ENCODE peak calls at places on chromosomes 3 and 15, in seven cellular contexts. U is fibroblast of lung, W is fibroblast of the aortic adventitia, S is IMR-90, K is cardiac fibroblast, R is brain microvascular endothelial cell, G is mammary epithelial cell. A is an unnamed sample.

GRCh38 chr15:84824260-84824690 is 7.1 kb downstream of the ALPK3 start:
- DNase-seq in U (peak), W (peak), S (no peak), K (peak), R (no peak), G (no peak), A (no peak)

GRCh38 chr3:188698436-188698835 is 473.3 kb upstream of the TPRG1 start:
- DNase-seq in U (no peak), W (no peak), S (no peak), K (no peak), R (no peak), G (no peak), A (no peak)

GRCh38 chr3:39000008-39000450 is 51.7 kb downstream of the SCN11A start:
- DNase-seq in U (peak), W (peak), S (peak), K (peak), R (no peak), G (peak), A (peak)

GRCh38 chr15:51969728-51970127 is 1.9 kb downstream of the LEO1 start:
- DNase-seq in U (no peak), W (no peak), S (peak), K (peak), R (no peak), G (no peak), A (no peak)

GRCh38 chr3:151003024-151003771 is 30.7 kb upstream of the CLRN1 start:
- DNase-seq in U (peak), W (peak), S (peak), K (no peak), R (peak), G (peak), A (no peak)

GRCh38 chr3:115280531-115280930 is 133.4 kb upstream of the ZBTB20 start:
- DNase-seq in U (no peak), W (peak), S (no peak), K (peak), R (no peak), G (no peak), A (no peak)

GRCh38 chr3:163916596-163917560 is 1161.4 kb downstream of the SI start:
- DNase-seq in U (no peak), W (no peak), S (no peak), K (no peak), R (no peak), G (no peak), A (no peak)

GRCh38 chr3:24725514-24726255 is 231.0 kb upstream of the THRB start:
- DNase-seq in U (no peak), W (no peak), S (no peak), K (no peak), R (no peak), G (peak), A (no peak)

GRCh38 chr3:100045696-100046095 is 68.6 kb downstream of the FILIP1L start:
- DNase-seq in U (peak), W (peak), S (peak), K (peak), R (peak), G (peak), A (no peak)

GRCh38 chr3:177300039-177300833 is 103.0 kb upstream of the TBL1XR1 start:
- DNase-seq in U (peak), W (peak), S (peak), K (peak), R (peak), G (no peak), A (no peak)

GRCh38 chr3:73768594-73769308 is 144.0 kb upstream of the PDZRN3 start:
- DNase-seq in U (peak), W (peak), S (peak), K (no peak), R (no peak), G (no peak), A (no peak)

GRCh38 chr3:158918008-158918407 is 116.2 kb downstream of the MFSD1 start:
- DNase-seq in U (peak), W (peak), S (peak), K (peak), R (peak), G (peak), A (peak)

GRCh38 chr3:17065315-17065714 is 180.6 kb downstream of the PLCL2 start:
- DNase-seq in U (no peak), W (no peak), S (no peak), K (no peak), R (no peak), G (no peak), A (no peak)

GRCh38 chr3:158110658-158111018 is 749 bp downstream of the RSRC1 start:
- DNase-seq in U (no peak), W (no peak), S (no peak), K (no peak), R (no peak), G (no peak), A (no peak)

GRCh38 chr3:23738946-23739345 is 66.8 kb upstream of the UBE2E1 start:
- DNase-seq in U (no peak), W (peak), S (peak), K (no peak), R (no peak), G (peak), A (no peak)

GRCh38 chr3:80550154-80550553 is 782.4 kb upstream of the ROBO1 start:
- DNase-seq in U (no peak), W (no peak), S (no peak), K (no peak), R (no peak), G (no peak), A (no peak)

GRCh38 chr3:126103121-126104027 is 19.4 kb upstream of the SLC41A3 start:
- DNase-seq in U (no peak), W (no peak), S (no peak), K (no peak), R (no peak), G (no peak), A (no peak)
- TF ChIP-seq CTCF in U (no peak), W (no peak), S (no peak), K (no peak), R (peak), G (no peak), A (peak)

GRCh38 chr15:56812255-56812654 is 78.9 kb upstream of the ZNF280D start:
- DNase-seq in U (no peak), W (peak), S (no peak), K (no peak), R (no peak), G (no peak), A (no peak)

GRCh38 chr15:56813995-56814394 is 80.7 kb upstream of the ZNF280D start:
- DNase-seq in U (no peak), W (no peak), S (peak), K (no peak), R (no peak), G (no peak), A (no peak)

GRCh38 chr15:56814429-56814828 is 81.1 kb upstream of the ZNF280D start:
- DNase-seq in U (no peak), W (no peak), S (no peak), K (no peak), R (no peak), G (no peak), A (no peak)

GRCh38 chr15:56808160-56808559 is 74.9 kb upstream of the ZNF280D start:
- DNase-seq in U (no peak), W (no peak), S (no peak), K (no peak), R (no peak), G (no peak), A (no peak)

GRCh38 chr15:56811586-56811985 is 78.3 kb upstream of the ZNF280D start:
- DNase-seq in U (no peak), W (no peak), S (no peak), K (no peak), R (no peak), G (no peak), A (no peak)
- TF ChIP-seq CTCF in U (no peak), W (no peak), S (no peak), K (no peak), R (no peak), G (no peak), A (no peak)

GRCh38 chr3:36698314-36698713 is 66.0 kb downstream of the DCLK3 start:
- DNase-seq in U (no peak), W (no peak), S (no peak), K (no peak), R (no peak), G (peak), A (no peak)

GRCh38 chr3:36697397-36698001 is 66.9 kb downstream of the DCLK3 start:
- DNase-seq in U (no peak), W (no peak), S (no peak), K (no peak), R (no peak), G (no peak), A (no peak)

GRCh38 chr3:36695769-36696137 is 68.6 kb downstream of the DCLK3 start:
- DNase-seq in U (peak), W (peak), S (peak), K (no peak), R (peak), G (peak), A (no peak)

GRCh38 chr3:36695113-36695768 is 69.1 kb downstream of the DCLK3 start:
- DNase-seq in U (no peak), W (peak), S (no peak), K (no peak), R (no peak), G (no peak), A (no peak)

DNA sequence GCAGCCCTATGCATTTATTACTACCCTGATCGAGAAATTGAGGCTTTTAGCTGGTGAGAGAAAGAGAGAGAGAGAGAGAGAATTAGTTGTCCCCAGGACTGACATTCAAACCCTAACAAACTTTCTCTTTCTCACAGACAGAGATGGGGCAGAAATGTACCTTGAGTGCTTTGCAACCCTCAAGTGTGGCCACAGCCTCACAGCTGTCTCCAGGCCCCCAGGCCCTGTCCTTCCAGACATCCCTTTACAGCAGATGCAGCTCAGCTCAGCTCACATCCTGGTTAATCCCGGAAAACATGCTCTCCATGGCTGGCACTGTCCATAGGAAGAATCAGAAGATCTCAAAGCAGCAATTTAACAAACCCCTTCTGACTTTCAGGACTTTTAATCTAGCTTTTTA is 67.6 kb downstream of the DCLK3 start:
- DNase-seq in U (no peak), W (no peak), S (no peak), K (no peak), R (no peak), G (no peak), A (no peak)
- TF ChIP-seq CTCF in U (no peak), W (no peak), S (no peak), K (no peak), R (no peak), G (no peak), A (no peak)

GRCh38 chr3:149879872-149880271 is 66.9 kb downstream of the RNF13 start:
- DNase-seq in U (peak), W (peak), S (peak), K (peak), R (peak), G (peak), A (no peak)
- TF ChIP-seq CTCF in U (peak), W (peak), S (peak), K (peak), R (peak), G (peak), A (no peak)

DNA sequence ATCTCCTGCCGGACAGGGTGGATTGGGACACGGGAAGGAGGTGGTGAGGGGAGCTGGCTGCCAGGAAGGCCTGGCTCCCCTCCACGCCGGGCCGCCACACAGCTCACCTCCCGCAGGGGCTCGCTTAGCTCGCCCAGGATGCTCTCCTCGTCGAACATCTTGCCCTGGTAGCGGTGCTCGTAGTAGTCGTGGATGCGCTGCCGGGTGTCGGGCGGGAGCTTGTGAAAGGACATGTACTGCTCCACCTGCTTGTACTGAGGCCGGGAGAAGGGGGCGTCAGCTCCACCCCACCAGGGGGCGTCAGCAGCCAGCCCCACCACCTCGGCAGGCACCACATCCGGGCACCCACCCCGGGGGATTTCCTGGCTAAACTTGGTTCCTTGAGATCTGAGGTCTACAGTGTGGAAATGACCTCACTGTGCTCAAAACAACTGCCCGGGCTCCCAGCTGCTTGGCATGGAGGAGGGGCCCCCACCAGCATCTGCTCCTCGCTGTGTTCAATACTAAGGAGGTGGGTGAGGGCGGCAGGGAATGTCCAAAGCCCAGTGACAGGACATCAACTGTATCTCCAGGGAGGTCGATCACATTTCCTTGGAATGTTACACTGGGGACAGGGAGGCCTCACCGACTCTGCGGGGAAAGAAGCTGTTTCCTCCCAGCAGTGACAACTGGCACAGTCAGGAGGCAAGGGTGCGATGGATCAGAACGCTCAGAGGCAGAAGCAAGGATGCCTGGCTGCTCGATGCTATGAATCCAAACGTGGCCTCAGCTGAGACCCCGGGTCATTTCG is 43.4 kb downstream of the HCN4 start:
- DNase-seq in U (no peak), W (no peak), S (no peak), K (no peak), R (no peak), G (no peak), A (peak)
- TF ChIP-seq CTCF in U (no peak), W (no peak), S (peak), K (peak), R (peak), G (peak), A (peak)

GRCh38 chr15:22954798-22955543 is 25.2 kb downstream of the CYFIP1 start:
- DNase-seq in U (no peak), W (no peak), S (no peak), K (no peak), R (no peak), G (no peak), A (no peak)

GRCh38 chr15:22955544-22956085 is 24.6 kb downstream of the CYFIP1 start:
- DNase-seq in U (no peak), W (no peak), S (no peak), K (no peak), R (no peak), G (no peak), A (no peak)

GRCh38 chr15:22956257-22956979 is 23.8 kb downstream of the CYFIP1 start:
- DNase-seq in U (peak), W (peak), S (no peak), K (peak), R (peak), G (no peak), A (no peak)

GRCh38 chr15:22952826-22953579 is 27.2 kb downstream of the CYFIP1 start:
- DNase-seq in U (peak), W (peak), S (no peak), K (peak), R (no peak), G (no peak), A (no peak)

DNA sequence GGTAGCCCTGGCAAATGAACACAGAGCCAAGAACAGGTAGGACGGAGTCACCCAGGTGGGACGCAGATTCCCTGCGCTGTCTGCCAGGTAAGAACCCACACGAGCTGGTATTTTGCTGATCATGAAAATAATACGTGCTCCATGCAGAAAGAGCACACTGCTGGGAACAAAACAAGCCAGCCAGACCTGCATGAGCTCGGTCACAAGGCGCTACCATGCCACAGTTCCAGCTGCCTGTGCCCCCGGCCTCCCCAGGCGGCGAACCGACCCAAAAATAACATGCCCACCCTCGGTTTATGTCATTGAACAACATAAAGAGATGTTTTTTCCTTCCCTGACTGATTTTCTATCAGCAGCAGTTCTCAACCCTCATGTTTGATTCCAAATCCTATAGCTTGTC is 25.8 kb downstream of the CYFIP1 start:
- DNase-seq in U (no peak), W (no peak), S (no peak), K (no peak), R (no peak), G (no peak), A (no peak)
- TF ChIP-seq CTCF in U (no peak), W (no peak), S (no peak), K (no peak), R (no peak), G (no peak), A (no peak)

GRCh38 chr3:53072653-53073552 is 27.0 kb upstream of the SFMBT1 start:
- DNase-seq in U (peak), W (peak), S (peak), K (peak), R (peak), G (peak), A (peak)

GRCh38 chr3:53073553-53074365 is 27.9 kb upstream of the SFMBT1 start:
- DNase-seq in U (no peak), W (no peak), S (no peak), K (no peak), R (no peak), G (no peak), A (no peak)

GRCh38 chr3:53075743-53076140 is 29.9 kb upstream of the SFMBT1 start:
- DNase-seq in U (no peak), W (no peak), S (no peak), K (no peak), R (no peak), G (no peak), A (no peak)

GRCh38 chr3:53074761-53075742 is 29.2 kb upstream of the SFMBT1 start:
- DNase-seq in U (no peak), W (no peak), S (no peak), K (no peak), R (no peak), G (no peak), A (no peak)

DNA sequence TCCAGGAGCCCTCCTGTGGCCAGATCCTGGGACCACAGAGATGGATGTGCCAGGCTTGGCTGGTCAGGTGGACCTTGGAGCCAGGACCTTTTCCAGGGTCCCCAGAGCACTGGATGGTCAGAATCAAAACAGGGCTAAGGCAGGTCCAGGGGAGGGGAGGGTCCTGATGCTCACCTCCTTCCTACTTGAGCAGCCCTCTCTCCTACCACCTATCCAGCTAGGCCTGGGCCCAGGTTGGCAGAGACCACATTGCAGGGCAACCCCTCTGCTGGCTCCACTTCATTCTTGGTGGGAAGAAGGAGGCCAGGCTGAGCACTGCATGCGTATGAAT is 28.5 kb upstream of the SFMBT1 start:
- DNase-seq in U (no peak), W (no peak), S (no peak), K (no peak), R (no peak), G (no peak), A (no peak)
- TF ChIP-seq CTCF in U (no peak), W (no peak), S (no peak), K (peak), R (peak), G (no peak), A (no peak)

GRCh38 chr3:14222900-14223594 is 44.4 kb downstream of the LSM3 start:
- DNase-seq in U (peak), W (peak), S (no peak), K (peak), R (no peak), G (peak), A (no peak)
- TF ChIP-seq CTCF in U (no peak), W (no peak), S (no peak), K (peak), R (no peak), G (no peak), A (no peak)